ENCODE peak calls at places on chromosomes 16 and 17, in nine cellular contexts. U, J, I, X, E, W, O, K and B are unnamed samples.

GRCh38 chr17:28675980-28676379 is 14.0 kb downstream of the SUPT6H start:
- DNase-seq in U (no peak), J (no peak), I (peak; percentile 63), X (no peak), E (no peak), W (peak; percentile 42), O (no peak), K (no peak), B (peak; percentile 16)

GRCh38 chr17:61314368-61315078 is 85.1 kb upstream of the TBX2 start:
- DNase-seq in U (no peak), J (no peak), I (no peak), X (peak; percentile 50), E (peak; percentile 58), W (no peak), O (peak; percentile 54), K (no peak), B (peak; percentile 77)

GRCh38 chr17:56359518-56359917 is 206.2 kb downstream of the ANKFN1 start:
- DNase-seq in U (no peak), J (no peak), I (no peak), X (no peak), E (no peak), W (no peak), O (no peak), K (no peak), B (peak; percentile 33)

GRCh38 chr16:11056989-11057645 is 112.8 kb downstream of the CLEC16A start:
- DNase-seq in U (no peak), J (no peak), I (no peak), X (no peak), E (no peak), W (no peak), O (no peak), K (no peak), B (peak; percentile 12)

GRCh38 chr17:80212109-80212508 is 8.0 kb downstream of the SGSH start:
- DNase-seq in U (no peak), J (no peak), I (no peak), X (no peak), E (no peak), W (no peak), O (no peak), K (no peak), B (no peak)

GRCh38 chr17:43857141-43857540 is 10.2 kb downstream of the CD300LG start:
- DNase-seq in U (no peak), J (no peak), I (no peak), X (no peak), E (no peak), W (no peak), O (no peak), K (no peak), B (no peak)

GRCh38 chr16:89209522-89210044 is 7.9 kb upstream of the ZNF778 start:
- DNase-seq in U (no peak), J (no peak), I (no peak), X (no peak), E (no peak), W (no peak), O (peak; percentile 30), K (no peak), B (no peak)

GRCh38 chr17:75630071-75630917 is 2.9 kb upstream of the SMIM5 start:
- DNase-seq in U (no peak), J (no peak), I (no peak), X (no peak), E (no peak), W (no peak), O (peak; percentile 47), K (no peak), B (no peak)

GRCh38 chr17:80716986-80717385 is 172.3 kb downstream of the RPTOR start:
- DNase-seq in U (no peak), J (no peak), I (no peak), X (no peak), E (no peak), W (no peak), O (no peak), K (no peak), B (no peak)

GRCh38 chr17:41835800-41836549 is at the start of gene NT5C3B:
- DNase-seq in U (peak; percentile 78), J (no peak), I (peak; percentile 37), X (peak; percentile 71), E (peak; percentile 67), W (peak; percentile 93), O (peak; percentile 73), K (peak; percentile 68), B (peak; percentile 9)

GRCh38 chr17:61157246-61157887 is 242.3 kb upstream of the TBX2 start:
- DNase-seq in U (no peak), J (no peak), I (no peak), X (no peak), E (no peak), W (peak; percentile 42), O (no peak), K (no peak), B (no peak)

GRCh38 chr16:35365675-35366074 is 1906.3 kb downstream of the TP53TG3F start:
- DNase-seq in U (no peak), J (no peak), I (no peak), X (no peak), E (no peak), W (no peak), O (no peak), K (no peak), B (peak; percentile 30)

DNA sequence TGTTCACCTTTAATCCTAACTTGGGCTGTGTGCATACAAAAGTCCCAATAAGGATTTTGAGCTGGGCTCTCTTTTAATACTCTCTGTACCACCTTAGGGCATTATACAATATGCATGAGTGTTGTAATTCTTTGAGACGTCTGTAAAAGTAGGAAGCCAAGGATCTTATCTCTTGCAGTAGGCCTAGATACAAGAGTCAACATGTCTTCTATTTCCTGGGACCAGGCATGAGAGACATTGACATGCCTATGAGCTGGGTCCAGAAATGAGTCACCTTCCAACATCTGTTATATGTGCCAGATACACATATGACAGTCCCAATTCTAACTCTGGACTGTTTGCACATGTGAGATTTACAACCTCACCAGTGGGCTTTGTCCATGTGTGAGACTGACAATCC is 1911.2 kb downstream of the TP53TG3F start:
- DNase-seq in U (no peak), J (no peak), I (no peak), X (no peak), E (no peak), W (no peak), O (no peak), K (no peak), B (peak; percentile 4)
- H3K9me3 ChIP-seq in U (peaks cover 33% of the 10 kb centered on the region), J (no peaks in the 10 kb centered on the region), I (peaks cover 3% of the 10 kb centered on the region), X (peaks cover 23% of the 10 kb centered on the region), E (peaks cover 13% of the 10 kb centered on the region), W (no peaks in the 10 kb centered on the region), O (no peaks in the 10 kb centered on the region), K (peaks cover under 1% of the 10 kb centered on the region), B (no peaks in the 10 kb centered on the region)

GRCh38 chr17:73092518-73093135 is at the start of gene SLC39A11:
- DNase-seq in U (peak; percentile 95), J (peak; percentile 65), I (peak; percentile 93), X (peak; percentile 93), E (peak; percentile 93), W (peak; percentile 96), O (peak; percentile 94), K (peak; percentile 88), B (peak; percentile 91)

GRCh38 chr17:73090396-73091202 is 1.9 kb downstream of the SLC39A11 start:
- DNase-seq in U (no peak), J (no peak), I (peak; percentile 37), X (no peak), E (no peak), W (no peak), O (no peak), K (no peak), B (no peak)

GRCh38 chr17:73091770-73092517 is 544 bp downstream of the SLC39A11 start:
- DNase-seq in U (peak; percentile 71), J (no peak), I (peak; percentile 68), X (peak; percentile 23), E (peak; percentile 33), W (peak; percentile 74), O (peak; percentile 48), K (no peak), B (peak; percentile 61)

GRCh38 chr17:73089918-73090317 is 2.6 kb downstream of the SLC39A11 start:
- DNase-seq in U (no peak), J (no peak), I (no peak), X (no peak), E (peak; percentile 50), W (no peak), O (no peak), K (no peak), B (no peak)

GRCh38 chr17:73091410-73091769 is 1.1 kb downstream of the SLC39A11 start:
- DNase-seq in U (no peak), J (no peak), I (no peak), X (no peak), E (no peak), W (no peak), O (no peak), K (no peak), B (no peak)
- H3K27ac ChIP-seq in U (no peak overlapping the region), J (peak overlapping the region; percentile 84), I (no peak overlapping the region), X (peak overlapping the region; percentile 54), E (peak overlapping the region; percentile 89), W (peak overlapping the region; percentile 88), O (peak overlapping the region; percentile 79), K (no peak overlapping the region), B (no peak overlapping the region)

DNA sequence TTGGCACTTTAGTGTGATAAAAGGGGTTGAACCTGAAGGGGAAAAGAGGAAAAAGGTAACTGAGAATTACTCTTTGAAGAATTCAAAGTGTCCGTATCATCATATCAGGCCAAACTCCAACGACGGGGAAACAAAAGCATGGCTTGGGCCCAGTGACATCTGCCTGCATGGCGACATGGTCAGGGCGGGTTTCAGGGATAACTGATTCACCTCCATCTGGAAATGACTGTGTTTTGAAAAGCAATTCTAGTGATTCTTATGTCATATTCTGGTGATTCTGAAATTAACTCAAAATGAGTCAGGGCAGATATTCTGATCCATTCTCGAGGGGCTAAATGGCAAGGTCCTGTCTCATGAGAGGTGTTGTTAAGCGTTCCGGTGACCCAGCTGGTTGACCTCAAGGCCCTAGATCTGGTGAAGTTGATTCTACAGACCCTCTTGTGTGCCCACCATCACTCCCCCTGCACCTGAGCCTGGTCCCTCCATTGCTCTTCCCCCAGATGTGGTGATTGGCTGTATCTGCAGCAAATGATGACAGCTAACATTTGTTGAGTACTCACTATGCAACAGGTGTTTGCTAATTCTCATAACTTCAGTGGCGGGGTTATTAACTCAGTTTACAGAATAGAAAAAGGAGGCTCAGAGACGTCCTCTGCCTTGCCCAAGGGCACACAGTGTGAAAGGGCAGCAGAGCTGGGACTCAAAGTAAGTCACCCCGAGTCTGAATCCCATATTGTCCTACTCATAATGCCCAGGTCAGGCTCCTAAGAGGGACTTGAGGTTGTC is 251.8 kb downstream of the MAF start:
- DNase-seq in U (no peak), J (no peak), I (no peak), X (no peak), E (no peak), W (no peak), O (no peak), K (no peak), B (no peak)
- H3K9me3 ChIP-seq in U (no peaks in the 10 kb centered on the region), J (no peaks in the 10 kb centered on the region), I (no peaks in the 10 kb centered on the region), X (no peaks in the 10 kb centered on the region), E (no peaks in the 10 kb centered on the region), W (no peaks in the 10 kb centered on the region), O (no peaks in the 10 kb centered on the region), K (no peaks in the 10 kb centered on the region), B (no peaks in the 10 kb centered on the region)

GRCh38 chr16:68596266-68596665 is 48.8 kb upstream of the CDH3 start:
- DNase-seq in U (no peak), J (no peak), I (no peak), X (no peak), E (no peak), W (no peak), O (no peak), K (no peak), B (no peak)
- H3K27ac ChIP-seq in U (no peak overlapping the region), J (no peak overlapping the region), I (no peak overlapping the region), X (no peak overlapping the region), E (no peak overlapping the region), W (no peak overlapping the region), O (no peak overlapping the region), K (no peak overlapping the region), B (no peak overlapping the region)